ENCODE peak calls at places on chromosomes 12 and 14, in four cellular contexts. One of them, this sample, is unnamed.

GRCh38 chr12:19850341-19851065 is 411.2 kb downstream of the AEBP2 start:
- DNase-seq in fibroblast of the aortic adventitia: peak; percentile 66
- DNase-seq in AG04450: no peak
- DNase-seq in PC-3: no peak
- DNase-seq in this sample: no peak

GRCh38 chr12:99658950-99659349 is 11.4 kb downstream of the GARIN6 start:
- DNase-seq in fibroblast of the aortic adventitia: no peak
- DNase-seq in AG04450: no peak
- DNase-seq in PC-3: peak; percentile 33
- DNase-seq in this sample: no peak

GRCh38 chr12:73547421-73547820 is 990.2 kb upstream of the ATXN7L3B start:
- DNase-seq in fibroblast of the aortic adventitia: no peak
- DNase-seq in AG04450: no peak
- DNase-seq in PC-3: peak; percentile 62
- DNase-seq in this sample: no peak

GRCh38 chr12:128724468-128725046 is 99.2 kb downstream of the SLC15A4 start:
- DNase-seq in fibroblast of the aortic adventitia: no peak
- DNase-seq in AG04450: no peak
- DNase-seq in PC-3: no peak
- DNase-seq in this sample: no peak

GRCh38 chr12:98990648-98991047 is 345.6 kb downstream of the APAF1 start:
- DNase-seq in fibroblast of the aortic adventitia: no peak
- DNase-seq in AG04450: no peak
- DNase-seq in PC-3: no peak
- DNase-seq in this sample: no peak

GRCh38 chr12:127555071-127555470 is 711.9 kb upstream of the TMEM132C start:
- DNase-seq in fibroblast of the aortic adventitia: no peak
- DNase-seq in AG04450: no peak
- DNase-seq in PC-3: peak; percentile 19
- DNase-seq in this sample: no peak

GRCh38 chr14:74478996-74479635 is 14.0 kb downstream of the NPC2 start:
- DNase-seq in fibroblast of the aortic adventitia: peak; percentile 49
- DNase-seq in AG04450: no peak
- DNase-seq in PC-3: peak; percentile 48
- DNase-seq in this sample: peak; percentile 73

GRCh38 chr12:62767946-62768345 is 167.0 kb downstream of the PPM1H start:
- DNase-seq in fibroblast of the aortic adventitia: no peak
- DNase-seq in AG04450: no peak
- DNase-seq in PC-3: no peak
- DNase-seq in this sample: no peak

GRCh38 chr12:32134144-32134888 is 27.7 kb downstream of the BICD1 start:
- DNase-seq in fibroblast of the aortic adventitia: peak; percentile 72
- DNase-seq in AG04450: no peak
- DNase-seq in PC-3: peak; percentile 84
- DNase-seq in this sample: no peak

GRCh38 chr12:131226345-131227265 is 272.9 kb downstream of the ADGRD1 start:
- DNase-seq in fibroblast of the aortic adventitia: no peak
- DNase-seq in AG04450: no peak
- DNase-seq in PC-3: no peak
- DNase-seq in this sample: no peak

GRCh38 chr14:104222396-104223036 is 84.1 kb downstream of the KIF26A start:
- DNase-seq in fibroblast of the aortic adventitia: no peak
- DNase-seq in AG04450: no peak
- DNase-seq in PC-3: no peak
- DNase-seq in this sample: no peak

GRCh38 chr14:102095231-102095870 is 8.5 kb upstream of the HSP90AA1 start:
- DNase-seq in fibroblast of the aortic adventitia: no peak
- DNase-seq in AG04450: no peak
- DNase-seq in PC-3: peak; percentile 37
- DNase-seq in this sample: no peak

GRCh38 chr12:116736962-116737773 is 701 bp downstream of the SPRING1 start:
- DNase-seq in fibroblast of the aortic adventitia: no peak
- DNase-seq in AG04450: no peak
- DNase-seq in PC-3: no peak
- DNase-seq in this sample: peak; percentile 69

GRCh38 chr14:89284368-89285058 is 132.5 kb downstream of the FOXN3 start:
- DNase-seq in fibroblast of the aortic adventitia: peak; percentile 92
- DNase-seq in AG04450: no peak
- DNase-seq in PC-3: no peak
- DNase-seq in this sample: no peak
- H3K4me3 ChIP-seq in fibroblast of the aortic adventitia: peak overlapping the region; percentile 11
- H3K4me3 ChIP-seq in AG04450: no peak overlapping the region
- H3K4me3 ChIP-seq in PC-3: no peak overlapping the region
- H3K4me3 ChIP-seq in this sample: no peak overlapping the region

DNA sequence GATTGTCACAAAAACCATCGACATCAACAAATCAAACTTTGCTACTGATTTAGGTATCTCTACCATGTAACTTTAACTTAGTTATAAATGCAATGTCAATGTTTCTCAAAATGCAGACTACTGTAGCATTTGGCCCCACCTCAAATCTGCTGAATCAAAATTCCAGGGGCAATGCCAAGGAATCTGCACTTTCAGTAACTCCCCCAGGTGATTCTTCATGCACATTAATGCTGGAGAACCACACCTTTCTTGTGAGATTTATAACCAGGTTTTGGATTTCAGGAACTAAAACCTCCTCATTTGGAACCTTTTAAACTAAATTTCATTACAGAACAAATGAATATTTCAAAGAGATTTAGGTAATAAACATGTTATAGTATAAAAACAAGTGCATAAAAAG is 4.9 kb downstream of the ATP2B1 start:
- DNase-seq in fibroblast of the aortic adventitia: no peak
- DNase-seq in AG04450: no peak
- DNase-seq in PC-3: peak; percentile 59
- DNase-seq in this sample: no peak
- H3K4me3 ChIP-seq in fibroblast of the aortic adventitia: no peak overlapping the region
- H3K4me3 ChIP-seq in AG04450: no peak overlapping the region
- H3K4me3 ChIP-seq in PC-3: peak overlapping the region; percentile 3
- H3K4me3 ChIP-seq in this sample: no peak overlapping the region

GRCh38 chr12:9925746-9926393 is 6.3 kb downstream of the CLEC2A start:
- DNase-seq in fibroblast of the aortic adventitia: peak; percentile 63
- DNase-seq in AG04450: peak; percentile 6
- DNase-seq in PC-3: peak; percentile 57
- DNase-seq in this sample: peak; percentile 75
- H3K4me3 ChIP-seq in fibroblast of the aortic adventitia: no peak overlapping the region
- H3K4me3 ChIP-seq in AG04450: no peak overlapping the region
- H3K4me3 ChIP-seq in PC-3: no peak overlapping the region
- H3K4me3 ChIP-seq in this sample: no peak overlapping the region

DNA sequence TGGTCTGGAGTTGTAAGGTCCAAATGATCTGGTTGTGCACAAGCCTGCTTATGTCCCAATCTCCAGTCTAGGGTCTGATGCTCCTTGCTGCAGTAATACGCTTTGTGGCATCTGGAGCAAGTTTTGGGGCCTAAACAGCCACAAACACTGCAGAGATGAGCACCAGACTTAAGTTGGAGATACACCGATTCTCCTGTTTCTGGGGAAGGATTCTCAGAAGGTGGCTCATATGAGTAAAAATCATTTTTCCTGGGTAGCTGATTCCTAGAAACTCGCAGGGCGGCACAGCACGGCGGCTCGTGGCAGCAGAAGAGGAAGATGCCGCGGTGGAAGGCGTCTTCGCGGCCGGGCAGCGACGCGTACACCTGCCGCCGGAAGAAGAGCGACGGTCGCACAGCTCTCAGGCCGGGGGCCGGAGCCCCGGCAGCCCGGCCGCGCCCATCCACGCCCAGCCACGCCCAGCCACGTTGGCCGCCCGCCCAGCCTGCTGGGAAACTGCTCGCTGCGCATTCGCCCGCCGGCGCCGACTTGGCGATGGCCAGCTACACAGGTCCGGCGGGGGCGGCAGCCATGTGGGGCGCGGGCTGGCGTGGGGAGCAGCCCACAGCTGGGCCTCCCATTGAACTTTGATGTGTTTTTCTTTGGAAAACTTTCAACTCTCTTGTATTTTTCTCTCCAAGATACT is 129.0 kb downstream of the ASCL4 start:
- DNase-seq in fibroblast of the aortic adventitia: no peak
- DNase-seq in AG04450: no peak
- DNase-seq in PC-3: peak; percentile 90
- DNase-seq in this sample: peak; percentile 88
- H3K4me3 ChIP-seq in fibroblast of the aortic adventitia: no peak overlapping the region
- H3K4me3 ChIP-seq in AG04450: no peak overlapping the region
- H3K4me3 ChIP-seq in PC-3: peak overlapping the region; percentile 66
- H3K4me3 ChIP-seq in this sample: peak overlapping the region; percentile 59

GRCh38 chr14:94316692-94317091 is 6.4 kb downstream of the SERPINA6 start:
- DNase-seq in fibroblast of the aortic adventitia: no peak
- DNase-seq in AG04450: no peak
- DNase-seq in PC-3: no peak
- DNase-seq in this sample: no peak

GRCh38 chr14:94322648-94323570 is at the start of gene SERPINA6:
- DNase-seq in fibroblast of the aortic adventitia: peak; percentile 77
- DNase-seq in AG04450: no peak
- DNase-seq in PC-3: no peak
- DNase-seq in this sample: no peak

GRCh38 chr14:94320243-94320642 is 2.9 kb downstream of the SERPINA6 start:
- DNase-seq in fibroblast of the aortic adventitia: no peak
- DNase-seq in AG04450: no peak
- DNase-seq in PC-3: peak; percentile 6
- DNase-seq in this sample: no peak

GRCh38 chr14:94317259-94317658 is 5.9 kb downstream of the SERPINA6 start:
- DNase-seq in fibroblast of the aortic adventitia: peak; percentile 73
- DNase-seq in AG04450: no peak
- DNase-seq in PC-3: no peak
- DNase-seq in this sample: peak; percentile 18

GRCh38 chr14:94321421-94322271 is 1.5 kb downstream of the SERPINA6 start:
- DNase-seq in fibroblast of the aortic adventitia: no peak
- DNase-seq in AG04450: no peak
- DNase-seq in PC-3: no peak
- DNase-seq in this sample: no peak
- H3K4me3 ChIP-seq in fibroblast of the aortic adventitia: no peak overlapping the region
- H3K4me3 ChIP-seq in AG04450: no peak overlapping the region
- H3K4me3 ChIP-seq in PC-3: no peak overlapping the region
- H3K4me3 ChIP-seq in this sample: no peak overlapping the region

GRCh38 chr12:97363693-97364092 is 98.9 kb upstream of the RMST start:
- DNase-seq in fibroblast of the aortic adventitia: no peak
- DNase-seq in AG04450: no peak
- DNase-seq in PC-3: no peak
- DNase-seq in this sample: no peak

GRCh38 chr12:97368462-97369150 is 94.0 kb upstream of the RMST start:
- DNase-seq in fibroblast of the aortic adventitia: no peak
- DNase-seq in AG04450: no peak
- DNase-seq in PC-3: no peak
- DNase-seq in this sample: no peak
- H3K4me3 ChIP-seq in fibroblast of the aortic adventitia: no peak overlapping the region
- H3K4me3 ChIP-seq in AG04450: no peak overlapping the region
- H3K4me3 ChIP-seq in PC-3: no peak overlapping the region
- H3K4me3 ChIP-seq in this sample: no peak overlapping the region

GRCh38 chr12:70659077-70659606 is 21.9 kb upstream of the PTPRB start:
- DNase-seq in fibroblast of the aortic adventitia: no peak
- DNase-seq in AG04450: no peak
- DNase-seq in PC-3: no peak
- DNase-seq in this sample: no peak

GRCh38 chr12:70660620-70661219 is 23.5 kb upstream of the PTPRB start:
- DNase-seq in fibroblast of the aortic adventitia: peak; percentile 91
- DNase-seq in AG04450: no peak
- DNase-seq in PC-3: peak; percentile 82
- DNase-seq in this sample: no peak

GRCh38 chr12:70660002-70660604 is 22.9 kb upstream of the PTPRB start:
- DNase-seq in fibroblast of the aortic adventitia: no peak
- DNase-seq in AG04450: no peak
- DNase-seq in PC-3: no peak
- DNase-seq in this sample: no peak

GRCh38 chr12:70663838-70664237 is 26.6 kb upstream of the PTPRB start:
- DNase-seq in fibroblast of the aortic adventitia: no peak
- DNase-seq in AG04450: no peak
- DNase-seq in PC-3: no peak
- DNase-seq in this sample: no peak

GRCh38 chr12:70661762-70662161 is 24.5 kb upstream of the PTPRB start:
- DNase-seq in fibroblast of the aortic adventitia: peak; percentile 84
- DNase-seq in AG04450: no peak
- DNase-seq in PC-3: peak; percentile 43
- DNase-seq in this sample: no peak
- H3K4me3 ChIP-seq in fibroblast of the aortic adventitia: no peak overlapping the region
- H3K4me3 ChIP-seq in AG04450: no peak overlapping the region
- H3K4me3 ChIP-seq in PC-3: no peak overlapping the region
- H3K4me3 ChIP-seq in this sample: no peak overlapping the region

GRCh38 chr14:96363751-96364336 is 518 bp downstream of the GSKIP start:
- DNase-seq in fibroblast of the aortic adventitia: peak; percentile 50
- DNase-seq in AG04450: no peak
- DNase-seq in PC-3: peak; percentile 48
- DNase-seq in this sample: peak; percentile 74

GRCh38 chr14:96362965-96363750 is at the start of the genes ATG2B and GSKIP:
- DNase-seq in fibroblast of the aortic adventitia: peak; percentile 80
- DNase-seq in AG04450: peak; percentile 43
- DNase-seq in PC-3: peak; percentile 91
- DNase-seq in this sample: peak; percentile 99

GRCh38 chr14:96368534-96368933 is 5.2 kb downstream of the GSKIP start:
- DNase-seq in fibroblast of the aortic adventitia: no peak
- DNase-seq in AG04450: no peak
- DNase-seq in PC-3: no peak
- DNase-seq in this sample: no peak

GRCh38 chr14:96362071-96362964 is 823 bp downstream of the ATG2B start:
- DNase-seq in fibroblast of the aortic adventitia: peak; percentile 40
- DNase-seq in AG04450: no peak
- DNase-seq in PC-3: peak; percentile 71
- DNase-seq in this sample: peak; percentile 63

GRCh38 chr14:96364911-96365310 is 1.6 kb downstream of the GSKIP start:
- DNase-seq in fibroblast of the aortic adventitia: no peak
- DNase-seq in AG04450: no peak
- DNase-seq in PC-3: no peak
- DNase-seq in this sample: no peak
- H3K4me3 ChIP-seq in fibroblast of the aortic adventitia: peak overlapping the region; percentile 91
- H3K4me3 ChIP-seq in AG04450: no peak overlapping the region
- H3K4me3 ChIP-seq in PC-3: peak overlapping the region; percentile 83
- H3K4me3 ChIP-seq in this sample: peak overlapping the region; percentile 71